ENCODE peak calls at places on chromosomes 2 and 18, in seven cellular contexts. I is D721Med, S is adrenal gland, P is osteocyte, J is heart right ventricle, D is prostate gland, W is mesothelial cell of epicardium. A is an unnamed sample.
A peak's percentile ranks its signal among the peaks of the same experiment; 100 is the strongest.

GRCh38 chr2:85071096-85071495 is 62.1 kb upstream of the TCF7L1 start:
- DNase-seq in I (no peak), S (no peak), P (no peak), J (no peak), D (no peak), W (no peak), A (no peak)

GRCh38 chr2:11808016-11808400 is 61.6 kb downstream of the LPIN1 start:
- DNase-seq in I (no peak), S (no peak), P (no peak), J (no peak), D (no peak), W (no peak), A (no peak)

GRCh38 chr2:73877071-73877802 is 15.6 kb upstream of the ACTG2 start:
- DNase-seq in I (no peak), S (no peak), P (peak; percentile 15), J (no peak), D (peak; percentile 56), W (no peak), A (no peak)

GRCh38 chr18:28036481-28036880 is 140.4 kb downstream of the CDH2 start:
- DNase-seq in I (no peak), S (no peak), P (no peak), J (no peak), D (no peak), W (no peak), A (no peak)

GRCh38 chr2:178101321-178102079 is 10.7 kb upstream of the RBM45 start:
- DNase-seq in I (no peak), S (no peak), P (no peak), J (no peak), D (no peak), W (no peak), A (no peak)

GRCh38 chr2:148132400-148132799 is 111.5 kb downstream of the MBD5 start:
- DNase-seq in I (no peak), S (no peak), P (no peak), J (no peak), D (no peak), W (no peak), A (no peak)

GRCh38 chr2:18722101-18722500 is 132.7 kb upstream of the NT5C1B start:
- DNase-seq in I (no peak), S (no peak), P (no peak), J (no peak), D (no peak), W (no peak), A (no peak)

GRCh38 chr2:25343187-25343825 is 1.6 kb upstream of the DNMT3A start:
- DNase-seq in I (no peak), S (no peak), P (no peak), J (no peak), D (no peak), W (no peak), A (no peak)

GRCh38 chr2:120066708-120067547 is 54.1 kb downstream of the EPB41L5 start:
- DNase-seq in I (no peak), S (no peak), P (no peak), J (no peak), D (peak; percentile 67), W (no peak), A (no peak)

GRCh38 chr18:79942786-79943607 is 8.5 kb downstream of the SLC66A2 start:
- DNase-seq in I (no peak), S (peak; percentile 13), P (no peak), J (no peak), D (no peak), W (no peak), A (peak; percentile 58)

GRCh38 chr2:231781798-231782726 is 980 bp upstream of the PDE6D start:
- DNase-seq in I (no peak), S (no peak), P (no peak), J (no peak), D (peak; percentile 20), W (no peak), A (no peak)

GRCh38 chr2:64989982-64990614 is 899 bp downstream of the SLC1A4 start:
- DNase-seq in I (no peak), S (no peak), P (no peak), J (no peak), D (no peak), W (no peak), A (peak; percentile 71)

GRCh38 chr2:26246818-26247217 is 2.1 kb downstream of the HADHB start:
- DNase-seq in I (no peak), S (no peak), P (no peak), J (peak; percentile 28), D (no peak), W (no peak), A (no peak)

GRCh38 chr2:234514099-234514498 is 17.2 kb upstream of the ARL4C start:
- DNase-seq in I (no peak), S (no peak), P (no peak), J (no peak), D (no peak), W (no peak), A (no peak)

GRCh38 chr2:234514873-234515638 is 18.2 kb upstream of the ARL4C start:
- DNase-seq in I (no peak), S (no peak), P (no peak), J (no peak), D (no peak), W (no peak), A (no peak)

GRCh38 chr2:234517971-234518370 is 21.1 kb upstream of the ARL4C start:
- DNase-seq in I (no peak), S (no peak), P (no peak), J (no peak), D (no peak), W (no peak), A (no peak)

DNA sequence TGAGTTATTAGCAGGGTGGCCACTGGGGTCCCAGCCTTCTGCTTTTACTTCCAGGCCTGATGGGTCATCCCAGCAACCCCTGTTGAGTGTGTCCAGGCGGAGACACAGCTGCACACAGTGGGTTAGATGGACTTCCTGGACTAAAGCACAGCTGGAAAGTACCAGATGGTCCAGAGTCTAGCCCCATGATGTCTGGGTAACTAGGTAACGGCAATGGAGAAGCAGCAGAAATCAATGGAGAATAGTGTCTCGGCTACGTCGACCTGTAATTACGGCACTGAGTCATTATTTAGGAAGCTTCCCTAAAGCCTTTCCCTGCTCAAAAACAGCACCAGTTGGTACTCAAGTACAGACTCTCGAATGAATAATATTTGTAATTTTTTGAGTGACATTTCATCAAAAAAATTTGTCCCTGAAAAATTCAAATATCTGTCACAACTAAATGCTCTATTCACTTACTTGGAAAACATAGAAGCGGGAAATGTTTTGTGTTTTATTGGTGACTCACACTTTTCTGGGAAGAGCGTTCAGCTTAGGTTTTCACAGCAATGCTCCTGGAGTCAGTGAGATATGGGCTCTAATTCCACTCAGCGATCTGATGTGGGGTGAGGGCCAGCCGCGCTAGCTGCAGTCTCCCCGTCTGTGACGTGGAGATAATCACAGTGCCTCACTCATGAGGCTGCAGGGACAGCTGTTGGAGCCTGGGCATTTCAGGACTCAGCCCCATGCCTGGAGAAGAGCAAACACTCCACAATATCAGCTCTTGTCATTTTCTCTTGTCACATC is 16.2 kb upstream of the ARL4C start:
- DNase-seq in I (no peak), S (no peak), P (no peak), J (no peak), D (no peak), W (no peak), A (no peak)
- TF ChIP-seq CTCF in I (no peak), S (no peak), P (no peak), J (no peak), D (no peak), W (no peak), A (no peak)

GRCh38 chr18:5890606-5891360 is 4.5 kb downstream of the TMEM200C start:
- DNase-seq in I (peak; percentile 48), S (peak; percentile 56), P (no peak), J (peak; percentile 46), D (no peak), W (peak; percentile 49), A (no peak)
- TF ChIP-seq CTCF in I (peak; percentile 33), S (peak; percentile 80), P (peak; percentile 36), J (peak; percentile 63), D (peak; percentile 44), W (peak; percentile 80), A (peak; percentile 77)

GRCh38 chr18:48975221-48975816 is 24.6 kb upstream of the SMAD7 start:
- DNase-seq in I (no peak), S (no peak), P (no peak), J (peak; percentile 34), D (no peak), W (no peak), A (no peak)

GRCh38 chr18:48973731-48974130 is 23.0 kb upstream of the SMAD7 start:
- DNase-seq in I (no peak), S (no peak), P (no peak), J (no peak), D (no peak), W (no peak), A (no peak)

GRCh38 chr18:48977914-48978313 is 27.1 kb upstream of the SMAD7 start:
- DNase-seq in I (no peak), S (no peak), P (no peak), J (no peak), D (no peak), W (no peak), A (no peak)

GRCh38 chr18:48975817-48976649 is 25.3 kb upstream of the SMAD7 start:
- DNase-seq in I (peak; percentile 90), S (peak; percentile 67), P (no peak), J (peak; percentile 57), D (peak; percentile 62), W (peak; percentile 54), A (no peak)

GRCh38 chr18:48974304-48975220 is 23.8 kb upstream of the SMAD7 start:
- DNase-seq in I (no peak), S (peak; percentile 42), P (no peak), J (peak; percentile 50), D (no peak), W (no peak), A (no peak)
- TF ChIP-seq CTCF in I (no peak), S (no peak), P (no peak), J (no peak), D (no peak), W (no peak), A (no peak)

GRCh38 chr18:49241852-49242251 is 218.6 kb downstream of the DYM start:
- DNase-seq in I (no peak), S (no peak), P (no peak), J (no peak), D (no peak), W (no peak), A (no peak)

GRCh38 chr18:49234984-49235383 is 225.5 kb downstream of the DYM start:
- DNase-seq in I (no peak), S (no peak), P (no peak), J (no peak), D (no peak), W (no peak), A (no peak)

GRCh38 chr18:49237031-49237430 is 223.4 kb downstream of the DYM start:
- DNase-seq in I (no peak), S (no peak), P (no peak), J (no peak), D (no peak), W (no peak), A (no peak)

GRCh38 chr18:49243391-49243790 is 217.1 kb downstream of the DYM start:
- DNase-seq in I (no peak), S (no peak), P (no peak), J (no peak), D (no peak), W (no peak), A (no peak)

DNA sequence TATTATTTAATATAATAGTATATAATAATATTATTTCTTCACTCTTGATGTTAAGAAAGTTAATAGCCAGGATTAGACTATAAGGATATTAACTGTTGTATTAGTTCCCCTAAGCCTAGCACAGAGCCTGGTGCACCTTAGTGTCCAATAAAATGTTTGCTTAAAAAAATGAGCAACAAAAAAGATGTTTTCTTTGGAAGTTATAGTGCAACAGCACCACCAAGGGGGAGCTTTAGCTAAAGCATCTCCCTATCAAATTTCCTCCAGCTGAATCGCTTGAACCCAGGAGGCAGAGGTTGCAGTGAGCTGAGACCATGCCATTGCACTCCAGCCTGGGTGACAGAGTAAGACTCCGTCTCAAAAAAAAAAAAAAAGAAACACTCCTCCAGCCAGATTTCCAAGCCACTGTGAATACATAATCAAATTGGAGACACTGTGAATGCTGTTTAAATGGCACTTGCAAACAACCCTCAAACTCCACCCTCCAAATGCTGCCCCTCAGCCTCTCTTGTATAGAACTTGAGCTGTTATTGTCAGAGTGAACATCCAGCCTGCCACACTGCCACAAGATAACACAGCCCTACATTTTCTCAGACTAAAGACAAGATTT is 221.9 kb downstream of the DYM start:
- DNase-seq in I (no peak), S (no peak), P (no peak), J (no peak), D (no peak), W (no peak), A (no peak)
- TF ChIP-seq CTCF in I (peak; percentile 52), S (peak; percentile 42), P (peak; percentile 66), J (peak; percentile 12), D (no peak), W (peak; percentile 26), A (peak; percentile 76)

A was measured in type B pancreatic cell.